ENCODE peak calls at places on chromosomes 3 and 15, in four cellular contexts. E is H9, V is memory B cell, G is neural crest cell. F is an unnamed sample.

GRCh38 chr3:194276768-194277546 is 74.2 kb downstream of the CPN2 start:
- DNase-seq in E (peak), V (no peak), G (no peak), F (peak)

GRCh38 chr3:171883257-171883892 is 40.2 kb downstream of the TMEM212 start:
- DNase-seq in E (no peak), V (no peak), G (no peak), F (no peak)

GRCh38 chr3:192916455-192917257 is 1.0 kb downstream of the MB21D2 start:
- DNase-seq in E (peak), V (no peak), G (peak), F (peak)

GRCh38 chr15:23564798-23565394 is 578 bp upstream of the MKRN3 start:
- DNase-seq in G (no peak), E (no peak), V (no peak), F (no peak)

GRCh38 chr3:125079675-125080045 is 23.9 kb upstream of the HEG1 start:
- DNase-seq in V (no peak), G (no peak), E (no peak), F (no peak)

GRCh38 chr3:12662593-12663310 is 1.2 kb downstream of the RAF1 start:
- DNase-seq in G (peak), E (no peak), V (peak), F (peak)

GRCh38 chr3:133487920-133488540 is 85.5 kb upstream of the CDV3 start:
- DNase-seq in V (no peak), E (no peak), G (no peak), F (no peak)

GRCh38 chr3:9179826-9180763 is 69.4 kb downstream of the SRGAP3 start:
- DNase-seq in G (no peak), E (no peak), V (no peak), F (no peak)

GRCh38 chr3:12428131-12428530 is 56.1 kb upstream of the TSEN2 start:
- DNase-seq in E (no peak), G (no peak), V (no peak), F (no peak)

GRCh38 chr15:65819563-65819960 is 27.5 kb upstream of the DENND4A start:
- DNase-seq in V (no peak), E (no peak), G (no peak), F (no peak)

GRCh38 chr3:49609815-49610214 is 55.5 kb downstream of the BSN start:
- DNase-seq in G (no peak), E (no peak), V (no peak), F (no peak)

GRCh38 chr3:126414961-126415660 is 20.4 kb downstream of the CFAP100 start:
- DNase-seq in E (no peak), V (no peak), G (no peak), F (no peak)

GRCh38 chr3:14204605-14205284 is 26.1 kb downstream of the LSM3 start:
- DNase-seq in G (no peak), V (no peak), E (no peak), F (no peak)

GRCh38 chr3:100777271-100777670 is 68.0 kb downstream of the TFG start:
- DNase-seq in E (no peak), G (no peak), V (no peak), F (no peak)

GRCh38 chr3:70580021-70580420 is 267.6 kb upstream of the MDFIC2 start:
- DNase-seq in V (no peak), G (no peak), E (no peak), F (no peak)

GRCh38 chr3:55180936-55181535 is 253.2 kb upstream of the LRTM1 start:
- DNase-seq in G (peak), E (no peak), V (no peak), F (peak)

GRCh38 chr3:55511895-55512585 is 24.9 kb upstream of the WNT5A start:
- DNase-seq in E (no peak), V (no peak), G (no peak), F (no peak)

GRCh38 chr15:66908503-66909095 is 156.8 kb upstream of the SMAD3 start:
- DNase-seq in E (no peak), G (no peak), V (no peak), F (no peak)

GRCh38 chr15:89662893-89663673 is 7.8 kb upstream of the KIF7 start:
- DNase-seq in G (no peak), V (no peak), E (peak), F (no peak)

GRCh38 chr3:185400866-185401265 is 37.9 kb downstream of the MAP3K13 start:
- DNase-seq in G (no peak), V (no peak), E (no peak), F (no peak)

GRCh38 chr15:100733786-100734185 is 131.4 kb downstream of the ASB7 start:
- DNase-seq in E (no peak), V (no peak), G (no peak), F (no peak)

GRCh38 chr15:89364741-89365450 is 30.3 kb upstream of the POLG start:
- DNase-seq in E (no peak), G (no peak), V (no peak), F (peak)

GRCh38 chr3:128372281-128372680 is 94.4 kb downstream of the DNAJB8 start:
- DNase-seq in G (no peak), V (no peak), E (no peak), F (no peak)

GRCh38 chr15:34759992-34760391 is 5.2 kb upstream of the GJD2 start:
- DNase-seq in E (no peak), V (no peak), G (no peak), F (no peak)

GRCh38 chr3:20511863-20512262 is 325.9 kb upstream of the SGO1 start:
- DNase-seq in G (no peak), E (peak), V (no peak), F (peak)

GRCh38 chr15:67136802-67137201 is 71.4 kb downstream of the SMAD3 start:
- DNase-seq in E (no peak), G (no peak), V (no peak), F (no peak)

GRCh38 chr15:78768531-78769408 is 42.5 kb downstream of the ADAMTS7 start:
- DNase-seq in E (no peak), V (no peak), G (no peak), F (no peak)

GRCh38 chr3:43259626-43260025 is 26.7 kb upstream of the SNRK start:
- DNase-seq in E (no peak), G (no peak), V (no peak), F (no peak)

GRCh38 chr15:59524331-59524731 is 86.3 kb downstream of the FAM81A start:
- DNase-seq in G (no peak), V (no peak), E (no peak), F (no peak)

GRCh38 chr3:37170513-37170912 is 3.9 kb downstream of the LRRFIP2 start:
- DNase-seq in G (no peak), V (no peak), E (no peak), F (no peak)

GRCh38 chr3:33437556-33438283 is 2.5 kb downstream of the UBP1 start:
- DNase-seq in V (no peak), G (no peak), E (no peak), F (peak)

GRCh38 chr3:127688416-127689265 is 15.9 kb downstream of the ABTB1 start:
- DNase-seq in E (peak), G (no peak), V (no peak), F (peak)

GRCh38 chr3:21750291-21750690 is 719 bp downstream of the ZNF385D start:
- DNase-seq in E (no peak), G (no peak), V (no peak), F (no peak)

GRCh38 chr15:36271048-36271447 is 308.4 kb upstream of the CDIN1 start:
- DNase-seq in V (no peak), G (no peak), E (no peak), F (no peak)

GRCh38 chr3:149792485-149793270 is at the start of gene ANKUB1:
- DNase-seq in E (no peak), G (no peak), V (no peak), F (no peak)

GRCh38 chr15:88695046-88695445 is 56.2 kb downstream of the ISG20 start:
- DNase-seq in E (no peak), V (no peak), G (no peak), F (no peak)

GRCh38 chr3:108125151-108125540 is 34.3 kb upstream of the CD47 start:
- DNase-seq in V (no peak), G (no peak), E (no peak), F (no peak)

GRCh38 chr15:100763764-100764750 is 115.6 kb upstream of the ALDH1A3 start:
- DNase-seq in G (no peak), V (no peak), E (no peak), F (no peak)

GRCh38 chr15:99439524-99439835 is 126.3 kb upstream of the MEF2A start:
- DNase-seq in V (no peak), G (no peak), E (no peak), F (no peak)

GRCh38 chr3:188362405-188362831 is 208.5 kb downstream of the LPP start:
- DNase-seq in E (no peak), G (no peak), V (no peak), F (no peak)

F was measured in nephron progenitor cell.